ENCODE peak calls at places on chromosomes 12 and 14, in seven cellular contexts. K is adipocyte; P is CD4-positive, CD25-positive, alpha-beta regulatory T cell; Q is tibial nerve; G is RWPE2; M is psoas muscle; V is testis. D is an unnamed sample.

GRCh38 chr12:25458047-25458552 is 95.0 kb downstream of the LMNTD1 start:
- DNase-seq in K (peak; percentile 95), P (no peak), Q (peak; percentile 44), G (peak; percentile 33), M (no peak), V (no peak), D (no peak)

GRCh38 chr12:48717252-48717695 is 767 bp upstream of the CCNT1 start:
- DNase-seq in K (peak; percentile 23), P (no peak), Q (no peak), G (no peak), M (no peak), V (no peak), D (no peak)

GRCh38 chr14:61630399-61630798 is 64.9 kb upstream of the HIF1A start:
- DNase-seq in K (no peak), P (no peak), Q (no peak), G (no peak), M (no peak), V (no peak), D (no peak)

GRCh38 chr14:68644101-68644500 is 148.8 kb downstream of the ZFP36L1 start:
- DNase-seq in K (no peak), P (no peak), Q (no peak), G (no peak), M (no peak), V (no peak), D (no peak)

GRCh38 chr12:105581420-105581819 is 250.9 kb downstream of the C12orf75 start:
- DNase-seq in K (no peak), P (no peak), Q (no peak), G (no peak), M (no peak), V (no peak), D (no peak)

GRCh38 chr14:25003537-25003936 is 46.4 kb downstream of the STXBP6 start:
- DNase-seq in K (peak; percentile 32), P (no peak), Q (no peak), G (no peak), M (no peak), V (no peak), D (peak; percentile 43)

GRCh38 chr12:6975297-6976032 is 4.8 kb downstream of the EMG1 start:
- DNase-seq in K (no peak), P (no peak), Q (no peak), G (no peak), M (no peak), V (no peak), D (no peak)

GRCh38 chr12:27861428-27862167 is 81.6 kb upstream of the MANSC4 start:
- DNase-seq in K (peak; percentile 54), P (no peak), Q (peak; percentile 13), G (no peak), M (no peak), V (peak; percentile 78), D (peak; percentile 82)

GRCh38 chr14:71686677-71687076 is 245.6 kb upstream of the RGS6 start:
- DNase-seq in K (peak; percentile 15), P (no peak), Q (peak; percentile 32), G (no peak), M (peak; percentile 41), V (no peak), D (no peak)

GRCh38 chr14:36516719-36517241 is 3.3 kb downstream of the NKX2-1 start:
- DNase-seq in K (no peak), P (no peak), Q (no peak), G (no peak), M (no peak), V (no peak), D (no peak)

GRCh38 chr14:81464253-81465001 is 64.3 kb upstream of the STON2 start:
- DNase-seq in K (peak; percentile 89), P (peak; percentile 50), Q (peak; percentile 94), G (no peak), M (no peak), V (peak; percentile 72), D (peak; percentile 9)

GRCh38 chr14:71594828-71595227 is 337.4 kb upstream of the RGS6 start:
- DNase-seq in K (peak; percentile 63), P (no peak), Q (no peak), G (no peak), M (no peak), V (no peak), D (no peak)

GRCh38 chr14:39339003-39339402 is 93.2 kb downstream of the FBXO33 start:
- DNase-seq in K (no peak), P (no peak), Q (no peak), G (no peak), M (no peak), V (no peak), D (no peak)

GRCh38 chr14:90253826-90254225 is 2.5 kb upstream of the PSMC1 start:
- DNase-seq in K (no peak), P (no peak), Q (no peak), G (no peak), M (no peak), V (no peak), D (no peak)
- H3K4me3 ChIP-seq in K (no peak overlapping the region), P (no peak overlapping the region), Q (no peak overlapping the region), G (no peak overlapping the region), M (no peak overlapping the region), V (no peak overlapping the region), D (no peak overlapping the region)

DNA sequence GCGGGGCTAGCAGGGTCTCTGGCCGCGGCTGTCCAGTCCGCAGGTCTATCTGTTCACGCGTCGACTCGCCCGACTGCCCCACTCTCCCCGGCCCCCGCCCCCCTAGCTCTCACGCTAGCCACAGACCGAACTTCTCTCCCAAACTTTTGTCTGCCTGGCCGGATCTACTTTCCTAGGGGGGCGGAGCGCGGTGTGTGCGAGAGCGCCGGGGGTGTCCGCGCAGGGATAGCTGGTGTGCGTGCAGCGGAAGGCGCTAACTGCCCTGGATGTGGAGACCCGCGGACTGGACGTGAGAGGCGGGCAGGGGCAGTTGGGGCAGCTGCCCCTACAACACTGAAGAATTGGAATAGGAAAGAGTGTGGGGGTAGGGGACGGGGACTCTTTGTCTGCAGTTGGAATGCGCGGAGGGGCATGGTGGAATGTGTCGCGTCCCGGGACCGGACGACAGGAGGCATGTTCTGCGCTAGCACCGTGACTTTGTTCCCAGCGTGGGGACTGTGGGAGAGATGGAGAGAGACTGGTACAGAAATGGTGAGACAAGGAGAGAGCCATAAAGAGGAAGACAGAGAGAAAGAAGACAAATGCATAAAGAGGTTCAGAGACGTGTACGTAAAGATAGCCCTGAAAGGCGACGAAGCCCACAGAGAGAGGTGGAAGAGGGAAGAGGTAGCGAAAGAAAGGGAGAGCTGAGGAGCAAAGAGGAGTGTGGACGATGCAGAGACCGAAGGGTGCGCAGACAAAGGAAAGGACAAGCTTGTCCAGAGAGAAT is at the start of gene AJUBA:
- DNase-seq in K (peak; percentile 97), P (peak; percentile 55), Q (peak; percentile 85), G (peak; percentile 98), M (peak; percentile 90), V (peak; percentile 93), D (peak; percentile 97)
- H3K4me3 ChIP-seq in K (peak within 1 kb of the TSS; percentile 84), P (peak within 1 kb of the TSS; percentile 93), Q (peak within 1 kb of the TSS; percentile 66), G (peak within 1 kb of the TSS; percentile 91), M (peak within 1 kb of the TSS; percentile 71), V (peak within 1 kb of the TSS; percentile 63), D (peak within 1 kb of the TSS; percentile 57)

DNA sequence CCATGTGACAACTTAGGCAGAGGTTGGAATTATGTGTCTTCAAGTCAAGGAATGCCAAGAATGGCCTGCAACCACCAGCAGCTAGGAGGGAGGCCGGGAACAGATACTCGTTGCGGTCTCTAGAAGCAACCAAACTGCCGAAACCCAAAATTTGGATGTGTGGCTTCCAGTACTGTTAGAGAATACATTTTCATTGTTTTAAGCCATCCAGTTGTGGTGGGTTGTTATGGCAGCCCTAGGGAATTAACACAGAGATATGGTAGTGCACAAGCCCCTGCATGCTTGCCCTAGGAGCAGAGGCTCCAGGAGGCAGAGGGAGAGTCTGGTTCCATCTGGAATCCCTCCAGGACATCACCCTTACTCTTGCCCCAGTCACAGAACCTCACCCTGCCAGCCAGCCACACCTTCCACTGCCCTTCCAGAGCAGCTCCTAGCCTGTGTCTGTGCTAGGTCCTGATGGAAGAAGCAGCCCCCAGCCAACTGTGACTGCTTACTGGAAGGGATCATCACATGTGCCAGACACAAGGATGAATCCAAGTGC is 19.5 kb downstream of the PITPNM2 start:
- DNase-seq in K (peak; percentile 32), P (no peak), Q (no peak), G (no peak), M (no peak), V (no peak), D (peak; percentile 33)
- H3K4me3 ChIP-seq in K (no peak overlapping the region), P (peak overlapping the region; percentile 58), Q (no peak overlapping the region), G (no peak overlapping the region), M (peak overlapping the region; percentile 30), V (no peak overlapping the region), D (no peak overlapping the region)

GRCh38 chr14:43005807-43006206 is 1399.1 kb downstream of the LRFN5 start:
- DNase-seq in K (no peak), P (no peak), Q (no peak), G (no peak), M (no peak), V (peak; percentile 15), D (no peak)

GRCh38 chr14:43003845-43004244 is 1397.2 kb downstream of the LRFN5 start:
- DNase-seq in K (no peak), P (no peak), Q (no peak), G (no peak), M (no peak), V (no peak), D (no peak)

DNA sequence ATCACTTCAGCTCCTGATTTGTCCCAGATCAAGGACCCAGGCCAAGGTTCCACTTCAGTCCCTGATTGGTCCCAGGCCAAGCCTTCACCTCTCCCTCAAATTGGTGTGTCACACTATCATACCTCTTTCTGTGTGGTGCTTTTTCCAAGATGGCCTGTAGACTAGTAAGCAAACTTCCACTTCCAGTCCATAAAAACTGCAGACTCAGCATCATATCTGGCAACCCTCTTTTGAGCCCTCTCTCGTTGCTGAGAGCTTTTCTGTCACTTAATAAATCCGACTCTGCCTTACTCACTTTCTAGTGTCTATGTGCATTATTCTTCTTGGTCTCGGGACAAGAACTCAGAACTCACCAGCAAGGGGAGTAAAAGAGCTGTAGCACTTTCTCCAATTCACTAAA is 1395.1 kb downstream of the LRFN5 start:
- DNase-seq in K (no peak), P (no peak), Q (no peak), G (no peak), M (no peak), V (no peak), D (no peak)
- H3K4me3 ChIP-seq in K (no peak overlapping the region), P (no peak overlapping the region), Q (no peak overlapping the region), G (no peak overlapping the region), M (no peak overlapping the region), V (no peak overlapping the region), D (no peak overlapping the region)

DNA sequence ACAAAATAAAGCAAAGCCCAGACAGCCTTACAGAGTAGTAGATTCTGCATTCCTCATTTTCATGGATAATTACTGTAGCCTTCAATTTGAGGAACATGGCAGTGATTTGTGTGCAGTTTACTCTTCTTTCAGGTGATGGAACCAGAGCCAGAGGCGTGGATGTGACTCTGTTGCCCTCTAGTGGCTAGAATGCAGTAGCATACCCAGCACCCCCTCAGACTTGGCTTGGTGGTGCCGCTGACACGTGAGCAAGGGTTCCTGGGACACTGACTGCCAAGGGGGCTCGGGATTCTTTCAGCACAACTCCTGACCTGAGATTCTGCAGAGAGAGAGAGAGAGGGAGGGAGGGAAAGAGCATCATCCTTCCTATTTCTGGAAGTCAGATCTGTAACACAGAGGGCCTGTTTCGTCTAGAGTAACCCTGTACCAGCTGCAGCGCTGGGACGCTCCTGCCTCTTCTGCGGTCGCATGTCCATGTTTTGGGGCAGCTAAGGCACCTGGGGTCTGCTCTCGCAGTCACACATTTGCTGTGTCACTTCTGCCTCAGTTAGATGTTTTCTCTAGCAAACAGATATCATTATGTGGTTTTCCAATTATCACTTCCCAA is 428.0 kb downstream of the NRXN3 start:
- DNase-seq in K (peak; percentile 75), P (peak; percentile 2), Q (peak; percentile 19), G (no peak), M (peak; percentile 54), V (peak; percentile 72), D (peak; percentile 68)
- H3K4me3 ChIP-seq in K (no peak overlapping the region), P (no peak overlapping the region), Q (no peak overlapping the region), G (no peak overlapping the region), M (no peak overlapping the region), V (no peak overlapping the region), D (no peak overlapping the region)

GRCh38 chr12:54390668-54391551 is 6.4 kb upstream of the ZNF385A start:
- DNase-seq in K (no peak), P (peak; percentile 68), Q (no peak), G (no peak), M (peak; percentile 63), V (peak; percentile 54), D (peak; percentile 81)
- H3K4me3 ChIP-seq in K (no peak overlapping the region), P (no peak overlapping the region), Q (peak overlapping the region; percentile 49), G (peak overlapping the region; percentile 81), M (peak overlapping the region; percentile 53), V (peak overlapping the region; percentile 50), D (peak overlapping the region; percentile 40)